ENCODE peak calls at places on chromosomes 16 and 17, in four cellular contexts. U, O, F and E are unnamed samples.
A peak's percentile ranks its signal among the peaks of the same experiment; 100 is the strongest.

GRCh38 chr16:57341062-57341440 is 17.5 kb upstream of the CCL22 start:
- DNase-seq in O (no peak), U (no peak), F (peak; percentile 40), E (no peak)

GRCh38 chr17:16262201-16262600 is 45.2 kb downstream of the PIGL start:
- DNase-seq in O (no peak), U (no peak), F (no peak), E (no peak)

GRCh38 chr16:28136751-28137434 is 73.4 kb upstream of the GSG1L start:
- DNase-seq in F (no peak), U (no peak), O (no peak), E (no peak)

GRCh38 chr17:81163703-81164413 is 1.4 kb upstream of the PVALEF start:
- DNase-seq in F (no peak), U (no peak), O (no peak), E (no peak)

GRCh38 chr16:27646811-27647210 is 96.9 kb downstream of the KATNIP start:
- DNase-seq in U (no peak), F (no peak), O (no peak), E (no peak)

GRCh38 chr16:72092832-72093447 is 480 bp downstream of the TXNL4B start:
- DNase-seq in O (peak; percentile 57), U (peak; percentile 63), F (no peak), E (no peak)

GRCh38 chr17:16066125-16066524 is 66.5 kb downstream of the TTC19 start:
- DNase-seq in F (no peak), U (no peak), O (no peak), E (no peak)

GRCh38 chr16:53948326-53948725 is 244.4 kb downstream of the FTO start:
- DNase-seq in O (no peak), U (no peak), F (no peak), E (no peak)

GRCh38 chr17:7781467-7781866 is 52.5 kb upstream of the KDM6B start:
- DNase-seq in O (no peak), F (peak; percentile 43), U (peak; percentile 15), E (no peak)

GRCh38 chr17:74865504-74866197 is 6.0 kb upstream of the GRIN2C start:
- DNase-seq in F (no peak), O (no peak), U (no peak), E (no peak)

GRCh38 chr17:8961861-8962260 is 3.6 kb downstream of the PIK3R5 start:
- DNase-seq in F (no peak), U (no peak), O (no peak), E (no peak)

GRCh38 chr16:10878644-10879498 is 1.9 kb downstream of the CIITA start:
- DNase-seq in O (no peak), F (no peak), U (no peak), E (peak; percentile 26)

GRCh38 chr16:31080035-31080629 is 5.9 kb downstream of the ZNF646 start:
- DNase-seq in O (no peak), F (no peak), U (no peak), E (no peak)

GRCh38 chr16:88650749-88651275 is at the start of gene CYBA:
- DNase-seq in U (peak; percentile 83), F (peak; percentile 49), O (peak; percentile 93), E (peak; percentile 79)

GRCh38 chr16:85554791-85555548 is 58.2 kb upstream of the GSE1 start:
- DNase-seq in F (no peak), U (no peak), O (peak; percentile 96), E (no peak)
- TF ChIP-seq CBFB in F (no peak), U (no peak), O (no peak), E (no peak)

DNA sequence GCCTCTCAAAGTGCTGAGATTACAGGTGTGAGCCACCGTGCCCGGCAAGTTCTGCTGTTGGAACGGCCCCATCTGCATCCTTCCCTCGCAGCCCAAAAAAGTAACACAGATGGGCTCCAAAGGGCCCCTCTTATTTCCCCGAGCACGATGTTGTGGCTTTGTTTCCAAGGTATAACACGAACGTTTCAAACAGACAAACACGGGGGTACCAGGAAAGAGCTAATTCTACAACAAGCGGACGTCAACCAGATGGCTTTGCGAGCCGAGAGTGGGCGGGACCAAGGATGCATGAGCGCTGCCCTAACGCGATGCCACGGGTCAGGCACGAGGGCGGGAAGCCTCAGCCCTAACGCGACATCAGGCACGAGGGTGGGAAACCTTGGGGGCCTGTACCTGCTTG is 24.3 kb downstream of the UNKL start:
- DNase-seq in U (no peak), O (no peak), F (no peak), E (no peak)
- TF ChIP-seq NR2C2 in U (no peak), O (no peak), F (no peak), E (no peak)

GRCh38 chr17:43834106-43834505 is 1.2 kb upstream of the MPP3 start:
- DNase-seq in U (no peak), F (no peak), O (peak; percentile 13), E (no peak)
- TF ChIP-seq CBFB in U (no peak), F (no peak), O (no peak), E (no peak)

DNA sequence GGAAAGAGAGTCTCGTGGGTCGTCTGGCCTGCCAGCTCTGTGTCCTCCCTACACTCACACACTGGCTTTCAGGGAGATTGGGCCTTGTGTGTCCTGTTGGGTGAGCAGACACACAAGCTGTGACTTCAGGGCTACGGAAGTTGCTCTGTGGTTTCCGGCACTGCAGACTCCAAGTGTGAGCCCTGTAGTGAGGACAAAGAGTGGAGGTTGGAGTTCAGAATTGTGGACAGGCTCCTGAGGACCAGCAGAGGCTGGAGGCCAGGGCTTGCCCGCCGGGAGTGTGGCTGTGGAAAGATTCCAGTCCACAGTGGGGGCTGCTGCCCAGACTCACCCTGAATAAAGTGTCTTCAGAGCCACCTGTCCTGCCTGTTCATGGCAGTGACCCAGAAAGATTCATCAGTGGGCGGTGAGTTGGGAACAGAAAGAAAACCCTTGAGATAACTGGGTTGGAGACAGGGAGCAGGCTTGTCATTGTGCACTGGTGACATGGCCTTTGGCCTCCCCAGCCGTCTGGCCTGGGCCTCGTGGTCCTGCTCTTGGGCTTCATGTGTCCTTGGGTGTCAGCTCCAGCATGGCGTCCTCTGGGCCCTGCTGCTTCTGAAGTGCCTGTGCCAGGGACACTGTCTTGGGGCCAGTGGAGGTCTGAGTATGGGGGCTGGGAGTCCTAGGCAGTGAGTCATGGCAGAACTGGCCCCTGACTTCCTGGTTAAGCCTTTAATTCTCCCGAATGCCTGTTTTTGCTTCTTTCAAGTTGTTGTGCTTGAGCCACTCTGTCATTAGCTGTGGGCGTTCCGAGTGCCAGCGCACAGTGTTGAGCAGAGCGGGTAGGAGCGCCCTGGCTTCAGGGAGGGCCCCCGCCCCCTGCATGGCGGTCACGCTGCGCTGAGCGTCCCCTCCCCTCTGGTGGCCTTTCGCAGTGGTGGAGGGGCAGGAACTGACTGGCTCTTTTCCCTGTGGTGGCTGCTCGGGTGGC is 19.9 kb upstream of the ZNF750 start:
- DNase-seq in O (peak; percentile 65), F (peak; percentile 63), U (peak; percentile 27), E (no peak)
- TF ChIP-seq NR2C2 in O (peak; percentile 72), F (no peak), U (peak; percentile 28), E (no peak)

GRCh38 chr17:83014297-83014696 is 65.1 kb upstream of the METRNL start:
- DNase-seq in U (no peak), O (no peak), F (no peak), E (no peak)

GRCh38 chr17:83015511-83015910 is 63.9 kb upstream of the METRNL start:
- DNase-seq in O (no peak), U (no peak), F (no peak), E (no peak)

GRCh38 chr17:83013779-83014117 is 65.7 kb upstream of the METRNL start:
- DNase-seq in F (no peak), U (no peak), O (no peak), E (no peak)

GRCh38 chr17:83012161-83012800 is 67.1 kb upstream of the METRNL start:
- DNase-seq in O (no peak), F (no peak), U (no peak), E (no peak)

GRCh38 chr17:83012873-83013778 is 66.3 kb upstream of the METRNL start:
- DNase-seq in U (no peak), F (no peak), O (no peak), E (no peak)
- TF ChIP-seq CBFB in U (no peak), F (no peak), O (no peak), E (no peak)

DNA sequence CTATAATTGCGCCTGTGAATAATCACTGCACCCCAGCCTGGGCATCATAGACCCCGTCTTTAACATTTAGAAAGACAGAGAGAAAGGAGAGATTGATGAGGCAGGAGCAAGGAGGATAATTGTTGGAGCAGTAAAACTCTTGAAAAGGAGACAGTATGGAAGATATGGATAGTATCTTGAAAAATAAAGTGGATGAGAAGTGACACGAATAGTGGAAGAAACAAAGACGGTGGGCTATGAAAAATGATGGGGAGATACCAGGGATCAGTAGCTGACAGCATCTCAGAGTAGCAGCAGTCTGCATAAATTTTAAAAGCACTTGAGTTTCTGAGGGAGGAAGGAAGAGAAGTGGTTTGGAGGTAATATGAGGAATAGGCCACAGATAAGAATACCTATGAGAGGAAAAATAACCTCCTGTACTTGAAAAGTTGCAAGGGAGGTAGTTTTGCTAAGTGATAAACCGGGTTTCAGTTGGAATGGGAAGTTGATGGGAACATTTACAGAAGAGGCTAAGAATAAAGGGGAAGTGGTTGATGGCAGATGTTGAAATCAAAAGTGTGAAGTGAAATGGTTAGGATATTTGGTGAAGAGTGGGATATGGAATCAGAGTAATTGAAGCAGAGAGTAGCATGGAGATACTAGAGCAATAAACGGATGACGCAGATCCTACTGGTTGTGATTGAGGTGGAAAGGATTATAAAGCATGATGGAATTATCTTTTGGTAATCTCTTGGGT is 1.8 kb upstream of the PPM1D start:
- DNase-seq in O (no peak), F (no peak), U (no peak), E (no peak)
- TF ChIP-seq NR2C2 in O (no peak), F (no peak), U (no peak), E (no peak)